ENCODE peak calls at places on chromosomes 4 and X, in five cellular contexts. D is esophagus muscularis mucosa; J is cardiac muscle cell; K is fibroblast of mammary gland; N is Jurkat, Clone E6-1. T is an unnamed sample.

GRCh38 chrX:34778961-34779360 is 121.9 kb upstream of the TMEM47 start:
- DNase-seq in D (no peak), J (peak; percentile 4), K (peak; percentile 76), N (no peak), T (peak; percentile 52)

GRCh38 chrX:40021647-40022046 is 76.1 kb downstream of the BCOR start:
- DNase-seq in D (no peak), J (no peak), K (no peak), N (no peak), T (no peak)

GRCh38 chrX:74578137-74578536 is 36.3 kb downstream of the RLIM start:
- DNase-seq in D (no peak), J (no peak), K (no peak), N (no peak), T (no peak)

GRCh38 chr4:3111461-3111860 is 37.0 kb downstream of the HTT start:
- DNase-seq in D (no peak), J (peak; percentile 71), K (peak; percentile 63), N (no peak), T (peak; percentile 47)

GRCh38 chr4:102285831-102286230 is 59.5 kb downstream of the SLC39A8 start:
- DNase-seq in D (no peak), J (no peak), K (peak; percentile 67), N (no peak), T (peak; percentile 19)

GRCh38 chr4:152090543-152090942 is 329.7 kb upstream of the GATB start:
- DNase-seq in D (no peak), J (peak; percentile 77), K (peak; percentile 29), N (peak; percentile 66), T (no peak)

GRCh38 chr4:13797061-13797460 is 169.5 kb upstream of the BOD1L1 start:
- DNase-seq in D (no peak), J (no peak), K (no peak), N (no peak), T (no peak)

GRCh38 chrX:154780968-154781367 is 18.3 kb downstream of the DKC1 start:
- DNase-seq in D (no peak), J (no peak), K (no peak), N (no peak), T (no peak)

GRCh38 chrX:10395179-10395578 is 225.2 kb downstream of the MID1 start:
- DNase-seq in D (no peak), J (no peak), K (peak; percentile 12), N (no peak), T (no peak)

GRCh38 chrX:47611926-47612325 is 7.7 kb downstream of the SYN1 start:
- DNase-seq in D (no peak), J (no peak), K (no peak), N (no peak), T (no peak)

GRCh38 chr4:130576218-130576617 is 1480.3 kb downstream of the C4orf33 start:
- DNase-seq in D (no peak), J (no peak), K (no peak), N (no peak), T (no peak)

GRCh38 chr4:164188236-164188635 is 565.7 kb upstream of the SMIM31 start:
- DNase-seq in D (no peak), J (no peak), K (no peak), N (no peak), T (no peak)

GRCh38 chr4:140233811-140234696 is 80.1 kb upstream of the MAML3 start:
- DNase-seq in D (no peak), J (peak; percentile 59), K (peak; percentile 87), N (no peak), T (peak; percentile 71)

GRCh38 chr4:136680271-136680670 is 852.0 kb downstream of the PCDH18 start:
- DNase-seq in D (no peak), J (no peak), K (no peak), N (no peak), T (peak; percentile 44)

GRCh38 chr4:152255437-152255836 is 280.5 kb downstream of the FBXW7 start:
- DNase-seq in D (peak; percentile 50), J (no peak), K (peak; percentile 42), N (peak; percentile 82), T (peak; percentile 35)

GRCh38 chrX:135389717-135390116 is 32.0 kb upstream of the SMIM10L2A start:
- DNase-seq in D (no peak), J (no peak), K (peak; percentile 8), N (no peak), T (no peak)

GRCh38 chrX:22690116-22690515 is 309.6 kb upstream of the DDX53 start:
- DNase-seq in D (no peak), J (peak; percentile 76), K (peak; percentile 38), N (no peak), T (peak; percentile 13)

GRCh38 chrX:8139713-8140112 is 31.4 kb downstream of the VCX2 start:
- DNase-seq in D (no peak), J (peak; percentile 45), K (peak; percentile 55), N (no peak), T (peak; percentile 0)

GRCh38 chr4:1080961-1081688 is 32.2 kb downstream of the RNF212 start:
- DNase-seq in D (no peak), J (peak; percentile 25), K (peak; percentile 76), N (peak; percentile 28), T (peak; percentile 17)

GRCh38 chr4:46146993-46147392 is 23.1 kb upstream of the GABRG1 start:
- DNase-seq in D (no peak), J (no peak), K (no peak), N (peak; percentile 2), T (no peak)

GRCh38 chr4:23875317-23875716 is 14.5 kb downstream of the PPARGC1A start:
- DNase-seq in D (no peak), J (no peak), K (no peak), N (no peak), T (no peak)

GRCh38 chr4:173333658-173334084 is 487 bp downstream of the HMGB2 start:
- DNase-seq in D (no peak), J (peak; percentile 45), K (peak; percentile 17), N (no peak), T (no peak)

GRCh38 chr4:147182041-147182440 is 236.4 kb upstream of the TTC29 start:
- DNase-seq in D (no peak), J (no peak), K (peak; percentile 5), N (no peak), T (peak; percentile 63)

GRCh38 chr4:132330994-132331393 is 818.1 kb upstream of the PCDH10 start:
- DNase-seq in D (no peak), J (no peak), K (no peak), N (no peak), T (no peak)

GRCh38 chr4:47705326-47705981 is 132.4 kb downstream of the CORIN start:
- DNase-seq in D (no peak), J (peak; percentile 48), K (peak; percentile 50), N (peak; percentile 39), T (no peak)

GRCh38 chr4:47704693-47705325 is 133.1 kb downstream of the CORIN start:
- DNase-seq in D (no peak), J (peak; percentile 60), K (peak; percentile 46), N (peak; percentile 23), T (peak; percentile 81)

GRCh38 chr4:47701286-47701685 is 136.6 kb downstream of the CORIN start:
- DNase-seq in D (no peak), J (no peak), K (no peak), N (no peak), T (no peak)

GRCh38 chr4:47703008-47703407 is 134.9 kb downstream of the CORIN start:
- DNase-seq in D (no peak), J (no peak), K (no peak), N (no peak), T (no peak)

GRCh38 chr4:47703964-47704363 is 133.9 kb downstream of the CORIN start:
- DNase-seq in D (no peak), J (no peak), K (no peak), N (no peak), T (no peak)
- H3K4me3 ChIP-seq in D (no peak overlapping the region), J (no peak overlapping the region), K (no peak overlapping the region), N (no peak overlapping the region), T (no peak overlapping the region)

GRCh38 chrX:153764786-153765137 is 713 bp downstream of the PLXNB3 start:
- DNase-seq in D (no peak), J (no peak), K (no peak), N (no peak), T (no peak)

GRCh38 chrX:153766871-153767673 is 3.0 kb downstream of the PLXNB3 start:
- DNase-seq in D (no peak), J (no peak), K (no peak), N (no peak), T (no peak)

GRCh38 chrX:153763989-153764755 is at the start of gene PLXNB3:
- DNase-seq in D (peak; percentile 92), J (peak; percentile 71), K (peak; percentile 62), N (peak; percentile 26), T (peak; percentile 68)

GRCh38 chrX:153766098-153766817 is 2.2 kb downstream of the PLXNB3 start:
- DNase-seq in D (no peak), J (peak; percentile 74), K (peak; percentile 66), N (peak; percentile 45), T (peak; percentile 67)

GRCh38 chrX:153765138-153766079 is 1.4 kb downstream of the PLXNB3 start:
- DNase-seq in D (no peak), J (peak; percentile 25), K (no peak), N (no peak), T (no peak)
- H3K4me3 ChIP-seq in D (peak overlapping the region; percentile 56), J (no peak overlapping the region), K (peak overlapping the region; percentile 43), N (no peak overlapping the region), T (peak overlapping the region; percentile 50)

GRCh38 chrX:13000311-13000811 is 25.5 kb downstream of the TMSB4X start:
- DNase-seq in D (no peak), J (no peak), K (no peak), N (peak; percentile 63), T (no peak)
- H3K4me3 ChIP-seq in D (no peak overlapping the region), J (no peak overlapping the region), K (no peak overlapping the region), N (peak overlapping the region; percentile 28), T (no peak overlapping the region)

DNA sequence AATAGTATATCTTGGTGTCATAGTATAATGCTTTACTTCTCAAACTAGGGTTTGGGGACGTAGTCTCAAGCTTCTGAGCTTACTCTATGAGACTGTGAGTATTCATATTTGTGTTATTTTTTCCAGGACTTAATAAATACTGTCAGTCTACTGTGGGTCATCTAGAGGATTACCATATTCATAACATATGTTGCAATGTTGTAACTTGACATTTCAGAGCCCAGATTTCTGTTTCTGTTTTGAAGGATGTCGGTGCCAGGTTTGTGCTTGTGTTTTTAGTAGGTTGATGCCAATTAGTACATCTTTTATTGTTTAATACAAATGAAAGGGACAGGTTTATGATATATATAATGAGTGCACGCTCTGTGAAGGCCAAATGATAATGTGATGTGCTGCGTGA is 69.6 kb downstream of the SPANXN4 start:
- DNase-seq in D (no peak), J (no peak), K (no peak), N (no peak), T (no peak)
- H3K4me3 ChIP-seq in D (no peak overlapping the region), J (no peak overlapping the region), K (no peak overlapping the region), N (no peak overlapping the region), T (no peak overlapping the region)

GRCh38 chrX:72309297-72310071 is 3.8 kb upstream of the CITED1 start:
- DNase-seq in D (no peak), J (peak; percentile 35), K (no peak), N (no peak), T (no peak)
- H3K4me3 ChIP-seq in D (peak overlapping the region; percentile 70), J (peak overlapping the region; percentile 15), K (no peak overlapping the region), N (peak overlapping the region; percentile 23), T (peak overlapping the region; percentile 30)

GRCh38 chr4:39348371-39349265 is 17.5 kb downstream of the RFC1 start:
- DNase-seq in D (no peak), J (no peak), K (no peak), N (no peak), T (peak; percentile 9)

GRCh38 chr4:39354178-39354503 is 12.0 kb downstream of the RFC1 start:
- DNase-seq in D (no peak), J (no peak), K (no peak), N (no peak), T (no peak)

GRCh38 chr4:39357002-39357401 is 9.2 kb downstream of the RFC1 start:
- DNase-seq in D (no peak), J (no peak), K (no peak), N (no peak), T (no peak)

GRCh38 chr4:39349326-39349725 is 16.8 kb downstream of the RFC1 start:
- DNase-seq in D (no peak), J (no peak), K (no peak), N (no peak), T (no peak)

GRCh38 chr4:39353478-39354177 is 12.5 kb downstream of the RFC1 start:
- DNase-seq in D (no peak), J (peak; percentile 89), K (peak; percentile 58), N (peak; percentile 65), T (no peak)
- H3K4me3 ChIP-seq in D (peak overlapping the region; percentile 44), J (no peak overlapping the region), K (peak overlapping the region; percentile 32), N (peak overlapping the region; percentile 51), T (peak overlapping the region; percentile 56)